ENCODE peak calls at places on chromosomes 3 and 15, in eight cellular contexts. G is left lobe of liver; Q is pancreas; N is GM12878; M is RWPE2; I is natural killer cell; Y is activated T-cell treated with anti-CD3 and anti-CD28 coated beads, Interleukin-2, amount 50 U/mL, for 72 hours; W is activated T-helper 17 cell treated with anti-CD3 and anti-CD28 coated beads, Interleukin-2, amount 50 U/mL, for 72 hours. K is an unnamed sample.
A peak's percentile ranks its signal among the peaks of the same experiment; 100 is the strongest.

GRCh38 chr3:94159062-94159726 is 96.3 kb downstream of the NSUN3 start:
- ATAC-seq in G (no peak), Q (no peak), N (no peak), M (peak; percentile 77), I (no peak), Y (no peak), W (no peak), K (no peak)

GRCh38 chr15:63857459-63857856 is 23.7 kb upstream of the HERC1 start:
- ATAC-seq in G (no peak), Q (no peak), N (no peak), M (no peak), I (no peak), Y (no peak), W (no peak), K (no peak)

GRCh38 chr3:53089511-53089910 is 40.7 kb downstream of the RFT1 start:
- ATAC-seq in G (no peak), Q (peak; percentile 73), N (no peak), M (peak; percentile 55), I (no peak), Y (no peak), W (no peak), K (no peak)

GRCh38 chr3:128286691-128287090 is 133.4 kb downstream of the EEFSEC start:
- ATAC-seq in G (no peak), Q (no peak), N (no peak), M (no peak), I (no peak), Y (no peak), W (no peak), K (no peak)

GRCh38 chr3:123153124-123153523 is 48.6 kb upstream of the SEC22A start:
- ATAC-seq in G (no peak), Q (no peak), N (peak; percentile 72), M (no peak), I (no peak), Y (no peak), W (no peak), K (no peak)

GRCh38 chr3:4506559-4507009 is 13.4 kb downstream of the ITPR1 start:
- ATAC-seq in G (no peak), Q (no peak), N (no peak), M (no peak), I (no peak), Y (no peak), W (no peak), K (no peak)

GRCh38 chr3:196609815-196610515 is 29.5 kb upstream of the NRROS start:
- ATAC-seq in G (no peak), Q (no peak), N (peak; percentile 40), M (no peak), I (peak; percentile 68), Y (peak; percentile 27), W (peak; percentile 17), K (no peak)

GRCh38 chr15:99708563-99708962 is 24.7 kb downstream of the LYSMD4 start:
- ATAC-seq in G (peak; percentile 65), Q (peak; percentile 74), N (no peak), M (peak; percentile 97), I (no peak), Y (no peak), W (no peak), K (no peak)

GRCh38 chr3:102255736-102256135 is 179.1 kb upstream of the ZPLD1 start:
- ATAC-seq in G (no peak), Q (no peak), N (no peak), M (no peak), I (no peak), Y (no peak), W (no peak), K (no peak)

GRCh38 chr15:25802285-25802830 is 60.8 kb downstream of the ATP10A start:
- ATAC-seq in G (no peak), Q (no peak), N (no peak), M (no peak), I (no peak), Y (no peak), W (no peak), K (no peak)

GRCh38 chr3:37086918-37087317 is 87.5 kb downstream of the LRRFIP2 start:
- ATAC-seq in G (no peak), Q (no peak), N (no peak), M (no peak), I (no peak), Y (no peak), W (no peak), K (no peak)

GRCh38 chr3:49607105-49607591 is 52.9 kb downstream of the BSN start:
- ATAC-seq in G (peak; percentile 33), Q (peak; percentile 67), N (peak; percentile 14), M (peak; percentile 38), I (no peak), Y (no peak), W (peak; percentile 28), K (no peak)

GRCh38 chr3:110526732-110527727 is 544.6 kb upstream of the NECTIN3 start:
- ATAC-seq in G (no peak), Q (no peak), N (no peak), M (peak; percentile 95), I (no peak), Y (no peak), W (no peak), K (no peak)

GRCh38 chr3:158801200-158801599 is 654 bp upstream of the MFSD1 start:
- ATAC-seq in G (peak; percentile 32), Q (peak; percentile 48), N (no peak), M (peak; percentile 13), I (no peak), Y (no peak), W (no peak), K (no peak)

GRCh38 chr3:142931222-142931621 is 32.3 kb downstream of the PAQR9 start:
- ATAC-seq in G (no peak), Q (no peak), N (peak; percentile 95), M (peak; percentile 60), I (peak; percentile 54), Y (peak; percentile 62), W (peak; percentile 69), K (peak; percentile 65)

GRCh38 chr3:128663151-128663550 is 12.5 kb upstream of the RPN1 start:
- ATAC-seq in G (no peak), Q (no peak), N (no peak), M (no peak), I (no peak), Y (no peak), W (no peak), K (no peak)

GRCh38 chr15:70778258-70779076 is 15.1 kb upstream of the UACA start:
- ATAC-seq in G (no peak), Q (peak; percentile 34), N (no peak), M (peak; percentile 70), I (no peak), Y (no peak), W (no peak), K (no peak)

GRCh38 chr3:100665230-100665629 is 44.1 kb upstream of the TFG start:
- ATAC-seq in G (no peak), Q (no peak), N (peak; percentile 70), M (no peak), I (peak; percentile 26), Y (peak; percentile 96), W (peak; percentile 95), K (no peak)

GRCh38 chr3:114551770-114552526 is 258.1 kb downstream of the TIGIT start:
- ATAC-seq in G (no peak), Q (peak; percentile 23), N (no peak), M (peak; percentile 97), I (no peak), Y (no peak), W (no peak), K (no peak)

GRCh38 chr3:66468016-66468735 is 32.6 kb downstream of the LRIG1 start:
- ATAC-seq in G (peak; percentile 12), Q (no peak), N (no peak), M (no peak), I (no peak), Y (no peak), W (no peak), K (no peak)

GRCh38 chr3:48561045-48561736 is 2.4 kb downstream of the UCN2 start:
- ATAC-seq in G (no peak), Q (no peak), N (no peak), M (no peak), I (no peak), Y (no peak), W (no peak), K (no peak)

GRCh38 chr15:48865387-48866079 is 12.4 kb upstream of the EID1 start:
- ATAC-seq in G (no peak), Q (peak; percentile 31), N (peak; percentile 54), M (no peak), I (no peak), Y (no peak), W (no peak), K (no peak)

GRCh38 chr3:127049390-127049789 is 66.5 kb downstream of the PLXNA1 start:
- ATAC-seq in G (no peak), Q (no peak), N (no peak), M (peak; percentile 48), I (no peak), Y (no peak), W (no peak), K (no peak)

GRCh38 chr3:25870452-25870851 is 80.6 kb downstream of the OXSM start:
- ATAC-seq in G (no peak), Q (no peak), N (no peak), M (peak; percentile 29), I (no peak), Y (peak; percentile 79), W (peak; percentile 91), K (no peak)

GRCh38 chr3:24773798-24774197 is 279.1 kb upstream of the THRB start:
- ATAC-seq in G (peak; percentile 91), Q (peak; percentile 88), N (peak; percentile 91), M (peak; percentile 82), I (peak; percentile 55), Y (no peak), W (no peak), K (no peak)

GRCh38 chr3:108150200-108150599 is 59.4 kb upstream of the CD47 start:
- ATAC-seq in G (no peak), Q (no peak), N (no peak), M (no peak), I (no peak), Y (no peak), W (no peak), K (no peak)